ENCODE peak calls at places on chromosomes 1 and 21, in six cellular contexts. One of them, this sample, is unnamed.

GRCh38 chr1:21254335-21254951 is 35.8 kb downstream of the ECE1 start:
- DNase-seq in CD8-positive, alpha-beta T cell: no peak
- DNase-seq in kidney epithelial cell: no peak
- DNase-seq in A549: no peak
- DNase-seq in prostate gland: no peak
- DNase-seq in astrocyte of the cerebellum: peak
- DNase-seq in this sample: no peak

GRCh38 chr21:37982496-37983318 is 66.5 kb upstream of the KCNJ6 start:
- DNase-seq in kidney epithelial cell: no peak
- DNase-seq in astrocyte of the cerebellum: no peak
- DNase-seq in CD8-positive, alpha-beta T cell: no peak
- DNase-seq in A549: no peak
- DNase-seq in prostate gland: no peak
- DNase-seq in this sample: no peak

GRCh38 chr1:223713546-223714420 is 1.4 kb downstream of the CAPN2 start:
- DNase-seq in astrocyte of the cerebellum: no peak
- DNase-seq in prostate gland: no peak
- DNase-seq in A549: no peak
- DNase-seq in kidney epithelial cell: no peak
- DNase-seq in CD8-positive, alpha-beta T cell: no peak
- DNase-seq in this sample: no peak

GRCh38 chr1:56551691-56552090 is 27.7 kb downstream of the PLPP3 start:
- DNase-seq in CD8-positive, alpha-beta T cell: no peak
- DNase-seq in kidney epithelial cell: no peak
- DNase-seq in A549: no peak
- DNase-seq in prostate gland: no peak
- DNase-seq in astrocyte of the cerebellum: peak
- DNase-seq in this sample: no peak

GRCh38 chr1:170668301-170668789 is 4.4 kb downstream of the PRRX1 start:
- DNase-seq in CD8-positive, alpha-beta T cell: no peak
- DNase-seq in astrocyte of the cerebellum: no peak
- DNase-seq in kidney epithelial cell: no peak
- DNase-seq in A549: no peak
- DNase-seq in prostate gland: no peak
- DNase-seq in this sample: no peak

GRCh38 chr1:53373246-53373645 is 45.4 kb upstream of the LRP8 start:
- DNase-seq in astrocyte of the cerebellum: no peak
- DNase-seq in A549: no peak
- DNase-seq in CD8-positive, alpha-beta T cell: no peak
- DNase-seq in kidney epithelial cell: no peak
- DNase-seq in prostate gland: no peak
- DNase-seq in this sample: peak

GRCh38 chr1:78419309-78419708 is 71.5 kb upstream of the PTGFR start:
- DNase-seq in astrocyte of the cerebellum: peak
- DNase-seq in kidney epithelial cell: no peak
- DNase-seq in prostate gland: no peak
- DNase-seq in A549: no peak
- DNase-seq in CD8-positive, alpha-beta T cell: no peak
- DNase-seq in this sample: no peak

GRCh38 chr1:202815120-202815519 is 4.4 kb downstream of the PCAT6 start:
- DNase-seq in CD8-positive, alpha-beta T cell: no peak
- DNase-seq in astrocyte of the cerebellum: no peak
- DNase-seq in kidney epithelial cell: no peak
- DNase-seq in prostate gland: no peak
- DNase-seq in A549: no peak
- DNase-seq in this sample: no peak

GRCh38 chr21:34603002-34603709 is 11.8 kb downstream of the RCAN1 start:
- DNase-seq in kidney epithelial cell: no peak
- DNase-seq in astrocyte of the cerebellum: peak
- DNase-seq in prostate gland: peak
- DNase-seq in A549: peak
- DNase-seq in CD8-positive, alpha-beta T cell: peak
- DNase-seq in this sample: peak

GRCh38 chr1:44696789-44697188 is 22.3 kb downstream of the ARMH1 start:
- DNase-seq in A549: no peak
- DNase-seq in kidney epithelial cell: no peak
- DNase-seq in astrocyte of the cerebellum: no peak
- DNase-seq in prostate gland: no peak
- DNase-seq in CD8-positive, alpha-beta T cell: peak
- DNase-seq in this sample: no peak

GRCh38 chr21:37601915-37602314 is 235.3 kb downstream of the DYRK1A start:
- DNase-seq in astrocyte of the cerebellum: no peak
- DNase-seq in kidney epithelial cell: no peak
- DNase-seq in prostate gland: no peak
- DNase-seq in CD8-positive, alpha-beta T cell: no peak
- DNase-seq in A549: no peak
- DNase-seq in this sample: no peak

GRCh38 chr21:35243171-35243570 is 194.1 kb upstream of the RUNX1 start:
- DNase-seq in CD8-positive, alpha-beta T cell: no peak
- DNase-seq in prostate gland: no peak
- DNase-seq in astrocyte of the cerebellum: no peak
- DNase-seq in A549: no peak
- DNase-seq in kidney epithelial cell: no peak
- DNase-seq in this sample: no peak

GRCh38 chr1:117059678-117060440 is at the start of gene TTF2:
- DNase-seq in kidney epithelial cell: peak
- DNase-seq in prostate gland: peak
- DNase-seq in A549: peak
- DNase-seq in astrocyte of the cerebellum: peak
- DNase-seq in CD8-positive, alpha-beta T cell: peak
- DNase-seq in this sample: peak
- TF ChIP-seq CTCF in kidney epithelial cell: no peak
- TF ChIP-seq CTCF in prostate gland: no peak
- TF ChIP-seq CTCF in A549: no peak
- TF ChIP-seq CTCF in astrocyte of the cerebellum: no peak
- TF ChIP-seq CTCF in CD8-positive, alpha-beta T cell: no peak
- TF ChIP-seq CTCF in this sample: peak

GRCh38 chr21:39669485-39669884 is 56.7 kb downstream of the B3GALT5 start:
- DNase-seq in CD8-positive, alpha-beta T cell: no peak
- DNase-seq in A549: no peak
- DNase-seq in kidney epithelial cell: no peak
- DNase-seq in astrocyte of the cerebellum: no peak
- DNase-seq in prostate gland: no peak
- DNase-seq in this sample: no peak
- TF ChIP-seq CTCF in CD8-positive, alpha-beta T cell: no peak
- TF ChIP-seq CTCF in A549: no peak
- TF ChIP-seq CTCF in kidney epithelial cell: no peak
- TF ChIP-seq CTCF in astrocyte of the cerebellum: no peak
- TF ChIP-seq CTCF in prostate gland: no peak
- TF ChIP-seq CTCF in this sample: no peak

DNA sequence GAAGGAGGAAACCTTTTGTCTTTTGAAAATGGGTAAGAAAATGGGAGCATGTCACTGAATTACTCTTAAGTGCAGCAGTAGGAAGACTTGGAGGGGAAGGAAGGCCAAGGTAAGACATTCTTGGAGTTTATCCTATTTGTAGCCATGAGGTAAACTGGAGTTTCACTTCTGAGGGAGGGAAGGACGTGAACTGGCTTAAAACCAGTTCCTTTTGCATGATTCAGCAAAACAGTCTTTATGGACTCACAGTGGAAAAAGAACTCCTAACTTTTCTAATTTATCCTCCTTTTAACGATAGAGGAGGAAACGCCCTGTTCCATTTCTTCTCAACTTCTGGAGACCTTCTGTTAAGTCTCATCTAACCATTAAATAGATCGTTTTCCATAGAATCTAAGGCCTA is 2.5 kb downstream of the PRDX6 start:
- DNase-seq in A549: no peak
- DNase-seq in kidney epithelial cell: no peak
- DNase-seq in prostate gland: no peak
- DNase-seq in CD8-positive, alpha-beta T cell: no peak
- DNase-seq in astrocyte of the cerebellum: no peak
- DNase-seq in this sample: no peak
- TF ChIP-seq CTCF in A549: no peak
- TF ChIP-seq CTCF in kidney epithelial cell: no peak
- TF ChIP-seq CTCF in prostate gland: no peak
- TF ChIP-seq CTCF in CD8-positive, alpha-beta T cell: no peak
- TF ChIP-seq CTCF in astrocyte of the cerebellum: no peak
- TF ChIP-seq CTCF in this sample: no peak

DNA sequence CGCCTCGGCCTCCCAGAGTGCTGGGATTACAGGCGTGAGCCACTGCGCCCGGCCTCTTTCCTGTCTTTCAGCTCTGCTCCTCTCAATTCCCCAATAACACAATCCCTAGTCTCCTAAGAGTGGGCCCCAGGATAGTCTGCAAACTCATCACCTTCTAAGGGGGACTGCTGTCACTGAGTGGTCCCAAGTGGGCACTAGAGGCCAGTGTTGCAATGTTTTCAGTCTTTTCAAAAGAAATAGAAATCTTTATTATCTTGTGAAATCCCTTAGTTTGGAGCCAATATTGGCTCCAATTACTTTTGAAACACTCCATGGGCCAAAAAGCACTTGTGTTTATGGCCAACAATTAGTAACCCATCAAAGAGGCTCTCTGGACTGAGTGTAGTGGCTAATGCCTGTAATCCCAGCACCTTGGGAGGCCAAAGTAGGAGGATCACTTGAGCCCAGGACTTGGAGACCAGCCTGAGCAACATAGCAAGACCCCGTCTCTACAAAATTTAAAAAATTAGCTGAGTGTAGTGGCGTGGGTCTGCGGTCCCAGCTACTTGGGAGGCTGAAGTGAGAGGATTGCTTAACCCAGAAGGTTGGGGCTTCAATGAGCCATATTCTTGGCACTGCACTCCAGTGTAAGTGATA is 28.6 kb upstream of the ZNF697 start:
- DNase-seq in astrocyte of the cerebellum: no peak
- DNase-seq in CD8-positive, alpha-beta T cell: no peak
- DNase-seq in A549: no peak
- DNase-seq in prostate gland: no peak
- DNase-seq in kidney epithelial cell: no peak
- DNase-seq in this sample: no peak
- TF ChIP-seq CTCF in astrocyte of the cerebellum: no peak
- TF ChIP-seq CTCF in CD8-positive, alpha-beta T cell: no peak
- TF ChIP-seq CTCF in A549: no peak
- TF ChIP-seq CTCF in prostate gland: no peak
- TF ChIP-seq CTCF in kidney epithelial cell: peak
- TF ChIP-seq CTCF in this sample: peak

GRCh38 chr1:90616395-90616794 is 100.7 kb downstream of the BARHL2 start:
- DNase-seq in kidney epithelial cell: no peak
- DNase-seq in CD8-positive, alpha-beta T cell: no peak
- DNase-seq in A549: peak
- DNase-seq in prostate gland: no peak
- DNase-seq in astrocyte of the cerebellum: no peak
- DNase-seq in this sample: no peak

GRCh38 chr1:90607736-90608135 is 109.4 kb downstream of the BARHL2 start:
- DNase-seq in kidney epithelial cell: no peak
- DNase-seq in prostate gland: no peak
- DNase-seq in CD8-positive, alpha-beta T cell: no peak
- DNase-seq in A549: no peak
- DNase-seq in astrocyte of the cerebellum: no peak
- DNase-seq in this sample: no peak

GRCh38 chr1:90614872-90615271 is 102.2 kb downstream of the BARHL2 start:
- DNase-seq in kidney epithelial cell: no peak
- DNase-seq in A549: no peak
- DNase-seq in CD8-positive, alpha-beta T cell: no peak
- DNase-seq in prostate gland: no peak
- DNase-seq in astrocyte of the cerebellum: no peak
- DNase-seq in this sample: no peak

GRCh38 chr1:90612033-90612432 is 105.1 kb downstream of the BARHL2 start:
- DNase-seq in prostate gland: no peak
- DNase-seq in astrocyte of the cerebellum: no peak
- DNase-seq in CD8-positive, alpha-beta T cell: no peak
- DNase-seq in A549: no peak
- DNase-seq in kidney epithelial cell: no peak
- DNase-seq in this sample: no peak

GRCh38 chr1:90613371-90613770 is 103.7 kb downstream of the BARHL2 start:
- DNase-seq in CD8-positive, alpha-beta T cell: no peak
- DNase-seq in astrocyte of the cerebellum: no peak
- DNase-seq in prostate gland: no peak
- DNase-seq in A549: no peak
- DNase-seq in kidney epithelial cell: no peak
- DNase-seq in this sample: no peak
- TF ChIP-seq CTCF in CD8-positive, alpha-beta T cell: no peak
- TF ChIP-seq CTCF in astrocyte of the cerebellum: no peak
- TF ChIP-seq CTCF in prostate gland: no peak
- TF ChIP-seq CTCF in A549: no peak
- TF ChIP-seq CTCF in kidney epithelial cell: no peak
- TF ChIP-seq CTCF in this sample: no peak

GRCh38 chr1:209427277-209427676 is 156.2 kb upstream of the CAMK1G start:
- DNase-seq in A549: no peak
- DNase-seq in astrocyte of the cerebellum: no peak
- DNase-seq in CD8-positive, alpha-beta T cell: no peak
- DNase-seq in prostate gland: no peak
- DNase-seq in kidney epithelial cell: no peak
- DNase-seq in this sample: no peak

GRCh38 chr1:209422281-209422680 is 161.2 kb upstream of the CAMK1G start:
- DNase-seq in astrocyte of the cerebellum: no peak
- DNase-seq in CD8-positive, alpha-beta T cell: no peak
- DNase-seq in kidney epithelial cell: no peak
- DNase-seq in A549: no peak
- DNase-seq in prostate gland: no peak
- DNase-seq in this sample: no peak

GRCh38 chr1:209428241-209428921 is 155.1 kb upstream of the CAMK1G start:
- DNase-seq in kidney epithelial cell: no peak
- DNase-seq in prostate gland: peak
- DNase-seq in astrocyte of the cerebellum: no peak
- DNase-seq in CD8-positive, alpha-beta T cell: no peak
- DNase-seq in A549: no peak
- DNase-seq in this sample: no peak

GRCh38 chr1:209427811-209428210 is 155.7 kb upstream of the CAMK1G start:
- DNase-seq in astrocyte of the cerebellum: no peak
- DNase-seq in kidney epithelial cell: no peak
- DNase-seq in prostate gland: peak
- DNase-seq in A549: no peak
- DNase-seq in CD8-positive, alpha-beta T cell: no peak
- DNase-seq in this sample: no peak

DNA sequence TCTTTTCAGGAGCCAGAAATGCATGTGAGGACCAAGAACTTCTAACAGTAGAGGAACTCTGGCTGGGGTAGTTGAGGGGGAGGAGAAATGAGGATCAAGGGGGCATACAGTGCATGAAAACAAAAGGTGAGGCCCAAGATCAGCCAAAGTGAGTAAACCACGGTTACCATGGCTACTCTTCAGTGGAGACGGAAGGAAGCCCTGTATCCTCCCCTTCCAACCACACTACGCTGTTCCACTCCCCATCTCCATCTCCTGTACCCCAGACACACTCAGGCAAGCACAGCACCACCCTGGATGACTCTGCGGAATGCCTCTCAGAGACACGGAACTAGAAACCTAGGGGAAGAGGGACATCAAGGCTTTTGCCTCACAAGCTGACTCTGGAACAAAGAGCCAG is 157.6 kb upstream of the CAMK1G start:
- DNase-seq in A549: no peak
- DNase-seq in astrocyte of the cerebellum: no peak
- DNase-seq in kidney epithelial cell: no peak
- DNase-seq in prostate gland: no peak
- DNase-seq in CD8-positive, alpha-beta T cell: no peak
- DNase-seq in this sample: no peak
- TF ChIP-seq CTCF in A549: no peak
- TF ChIP-seq CTCF in astrocyte of the cerebellum: no peak
- TF ChIP-seq CTCF in kidney epithelial cell: no peak
- TF ChIP-seq CTCF in prostate gland: no peak
- TF ChIP-seq CTCF in CD8-positive, alpha-beta T cell: no peak
- TF ChIP-seq CTCF in this sample: no peak

GRCh38 chr1:151790940-151791651 is 796 bp upstream of the TDRKH start:
- DNase-seq in astrocyte of the cerebellum: no peak
- DNase-seq in prostate gland: no peak
- DNase-seq in A549: peak
- DNase-seq in kidney epithelial cell: peak
- DNase-seq in CD8-positive, alpha-beta T cell: no peak
- DNase-seq in this sample: no peak
- TF ChIP-seq CTCF in astrocyte of the cerebellum: no peak
- TF ChIP-seq CTCF in prostate gland: no peak
- TF ChIP-seq CTCF in A549: no peak
- TF ChIP-seq CTCF in kidney epithelial cell: no peak
- TF ChIP-seq CTCF in CD8-positive, alpha-beta T cell: no peak
- TF ChIP-seq CTCF in this sample: no peak

GRCh38 chr1:229452956-229453801 is 19.3 kb upstream of the ACTA1 start:
- DNase-seq in CD8-positive, alpha-beta T cell: no peak
- DNase-seq in prostate gland: no peak
- DNase-seq in astrocyte of the cerebellum: no peak
- DNase-seq in kidney epithelial cell: no peak
- DNase-seq in A549: peak
- DNase-seq in this sample: no peak
- TF ChIP-seq CTCF in CD8-positive, alpha-beta T cell: no peak
- TF ChIP-seq CTCF in prostate gland: no peak
- TF ChIP-seq CTCF in astrocyte of the cerebellum: peak
- TF ChIP-seq CTCF in kidney epithelial cell: peak
- TF ChIP-seq CTCF in A549: peak
- TF ChIP-seq CTCF in this sample: peak